ENCODE peak calls at places on chromosomes 1 and 21, in four cellular contexts. O is fibroblast of lung, G is hepatocyte, L is GM23248. P is an unnamed sample.

GRCh38 chr1:12486401-12487005 is 131.5 kb downstream of the DHRS3 start:
- DNase-seq in O (no peak), G (no peak), L (peak; percentile 23), P (no peak)

GRCh38 chr1:17108360-17108759 is 10.9 kb downstream of the PADI2 start:
- DNase-seq in O (no peak), G (no peak), L (no peak), P (no peak)

GRCh38 chr21:34836103-34836932 is 167.5 kb downstream of the CLIC6 start:
- DNase-seq in O (peak; percentile 100), G (peak; percentile 85), L (peak; percentile 100), P (no peak)

GRCh38 chr1:212916395-212917133 is 33.8 kb upstream of the VASH2 start:
- DNase-seq in O (peak; percentile 18), G (peak; percentile 30), L (peak; percentile 38), P (peak; percentile 52)

GRCh38 chr1:173616859-173617258 is 14.0 kb upstream of the SLC9C2 start:
- DNase-seq in O (no peak), G (no peak), L (no peak), P (no peak)

GRCh38 chr1:109113787-109114568 is at the start of gene ELAPOR1:
- DNase-seq in O (no peak), G (peak; percentile 60), L (peak; percentile 65), P (no peak)

GRCh38 chr1:54474500-54475235 is 68.5 kb upstream of the SSBP3 start:
- DNase-seq in O (no peak), G (peak; percentile 66), L (peak; percentile 47), P (no peak)

GRCh38 chr1:50981741-50982140 is 11.7 kb downstream of the CDKN2C start:
- DNase-seq in O (no peak), G (no peak), L (no peak), P (no peak)

GRCh38 chr1:36352910-36353878 is 29.7 kb upstream of the EVA1B start:
- DNase-seq in O (peak; percentile 55), G (no peak), L (peak; percentile 90), P (no peak)

GRCh38 chr21:41678944-41679343 is 87.9 kb downstream of the RIPK4 start:
- DNase-seq in O (peak; percentile 90), G (peak; percentile 98), L (peak; percentile 99), P (peak; percentile 95)

DNA sequence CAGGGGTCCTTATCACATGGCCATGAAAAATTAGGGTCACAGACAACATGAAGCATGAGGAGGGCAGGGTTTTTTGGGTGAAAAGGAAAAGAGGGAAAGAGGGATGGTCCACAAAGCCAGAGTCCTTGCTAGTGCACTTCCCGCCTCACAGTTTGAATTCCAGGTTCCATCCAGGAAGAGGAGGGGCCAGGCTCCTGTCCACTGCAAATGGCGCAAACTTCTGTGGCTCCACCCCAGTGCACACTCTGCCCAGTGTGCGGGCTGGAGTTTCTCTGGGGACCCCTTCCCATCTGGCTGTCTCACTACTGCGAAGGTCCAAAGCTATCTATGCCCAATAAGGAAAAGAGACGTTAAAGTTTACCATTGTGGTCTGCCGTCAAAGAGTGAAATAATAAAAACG is 17.8 kb downstream of the AIM2 start:
- DNase-seq in O (no peak), G (no peak), L (no peak), P (no peak)
- TF ChIP-seq EZH2 in O (no peak), G (no peak), L (no peak), P (no peak)

DNA sequence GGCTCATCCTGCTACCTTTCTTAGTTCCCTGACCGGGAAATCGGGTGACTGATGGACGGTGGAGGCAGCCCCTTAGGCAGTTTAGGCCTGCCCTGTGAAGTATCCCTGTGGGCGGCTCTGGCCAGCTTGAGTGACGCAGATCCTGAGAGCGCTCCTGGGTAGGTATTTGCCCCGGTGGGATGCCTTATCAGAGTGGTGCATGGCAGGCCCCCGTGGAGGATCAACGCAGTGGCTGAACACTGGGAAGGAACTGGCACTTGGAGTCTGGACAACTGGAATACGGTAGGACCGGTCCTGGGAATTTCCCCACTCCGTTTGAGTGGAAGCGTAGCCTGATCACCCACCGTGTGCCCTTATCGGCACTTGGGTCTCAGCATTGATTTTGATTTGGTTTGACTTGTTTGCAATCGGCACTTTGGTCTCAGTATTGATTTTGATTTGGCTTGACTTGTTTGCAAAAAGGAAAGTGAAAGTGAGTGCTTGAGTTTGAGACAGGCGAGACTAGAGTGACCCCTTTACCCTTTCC is 15.2 kb downstream of the PLA2G2F start:
- DNase-seq in O (no peak), G (no peak), L (no peak), P (no peak)
- H3K4me3 ChIP-seq in O (no peak overlapping the region), G (no peak overlapping the region), L (no peak overlapping the region), P (no peak overlapping the region)

GRCh38 chr1:39955547-39956539 is 898 bp downstream of the MFSD2A start:
- DNase-seq in O (peak; percentile 42), G (peak; percentile 46), L (peak; percentile 84), P (peak; percentile 69)
- TF ChIP-seq EZH2 in O (no peak), G (no peak), L (no peak), P (no peak)

GRCh38 chr21:45379171-45379900 is 25.6 kb upstream of the COL18A1 start:
- DNase-seq in O (no peak), G (no peak), L (no peak), P (no peak)

GRCh38 chr21:45376459-45377324 is 28.3 kb upstream of the COL18A1 start:
- DNase-seq in O (no peak), G (no peak), L (peak; percentile 10), P (peak; percentile 37)

GRCh38 chr21:45377325-45377709 is 27.6 kb upstream of the COL18A1 start:
- DNase-seq in O (no peak), G (no peak), L (no peak), P (no peak)

GRCh38 chr21:45378258-45378966 is 26.6 kb upstream of the COL18A1 start:
- DNase-seq in O (peak; percentile 37), G (peak; percentile 54), L (peak; percentile 50), P (peak; percentile 5)

GRCh38 chr21:45377866-45378257 is 27.1 kb upstream of the COL18A1 start:
- DNase-seq in O (no peak), G (no peak), L (no peak), P (no peak)
- H3K4me3 ChIP-seq in O (no peak overlapping the region), G (no peak overlapping the region), L (no peak overlapping the region), P (no peak overlapping the region)

GRCh38 chr1:7356079-7356478 is 415.0 kb upstream of the VAMP3 start:
- DNase-seq in O (no peak), G (no peak), L (no peak), P (no peak)

GRCh38 chr1:7355646-7356045 is 415.4 kb upstream of the VAMP3 start:
- DNase-seq in O (no peak), G (no peak), L (no peak), P (no peak)

GRCh38 chr1:7350804-7351203 is 420.3 kb upstream of the VAMP3 start:
- DNase-seq in O (no peak), G (no peak), L (no peak), P (no peak)

GRCh38 chr1:7352974-7353373 is 418.1 kb upstream of the VAMP3 start:
- DNase-seq in O (no peak), G (no peak), L (no peak), P (no peak)

GRCh38 chr1:7352364-7352763 is 418.7 kb upstream of the VAMP3 start:
- DNase-seq in O (no peak), G (no peak), L (no peak), P (no peak)
- TF ChIP-seq EZH2 in O (no peak), G (no peak), L (no peak), P (no peak)

GRCh38 chr1:175072131-175072941 is 4.7 kb downstream of the TNN start:
- DNase-seq in O (peak; percentile 52), G (peak; percentile 73), L (peak; percentile 81), P (peak; percentile 61)
- H3K4me3 ChIP-seq in O (no peak overlapping the region), G (no peak overlapping the region), L (peak overlapping the region; percentile 25), P (no peak overlapping the region)

GRCh38 chr21:33023574-33024277 is 2.0 kb upstream of the OLIG2 start:
- DNase-seq in O (no peak), G (no peak), L (no peak), P (no peak)
- TF ChIP-seq EZH2 in O (no peak), G (peak; percentile 14), L (no peak), P (peak; percentile 10)

GRCh38 chr1:91804546-91805023 is 81.4 kb downstream of the TGFBR3 start:
- DNase-seq in O (peak; percentile 62), G (no peak), L (no peak), P (no peak)
- H3K4me3 ChIP-seq in O (no peak overlapping the region), G (no peak overlapping the region), L (no peak overlapping the region), P (no peak overlapping the region)